ENCODE peak calls at places on chromosome 17, in eight cellular contexts. Q is effector memory CD4-positive, alpha-beta T cell; V is upper lobe of right lung; L is heart left ventricle; Z is A549; X is HCT116; I is substantia nigra; S is CD8-positive, alpha-beta T cell. M is an unnamed sample.

GRCh38 chr17:80968602-80969029 is 23.0 kb upstream of the CHMP6 start:
- DNase-seq in Q (no peak), X (no peak), Z (no peak), V (no peak), I (peak), L (no peak), S (no peak), M (peak)

GRCh38 chr17:40647549-40648325 is at the start of gene SMARCE1:
- DNase-seq in Q (peak), V (peak), L (peak), X (peak), I (peak), S (peak), Z (peak), M (peak)

GRCh38 chr17:67376509-67376891 is 581 bp upstream of the PITPNC1 start:
- DNase-seq in X (no peak), V (no peak), L (no peak), Z (peak), S (no peak), I (no peak), Q (no peak), M (peak)

GRCh38 chr17:6684460-6684783 is 28.7 kb downstream of the SLC13A5 start:
- DNase-seq in X (no peak), V (no peak), S (no peak), Z (no peak), I (no peak), Q (no peak), L (no peak), M (no peak)

GRCh38 chr17:164536-165235 is 16.8 kb downstream of the DOC2B start:
- DNase-seq in L (no peak), V (peak), S (peak), Q (no peak), I (peak), X (no peak), Z (peak), M (peak)

GRCh38 chr17:28280826-28281225 is 38.2 kb upstream of the TMEM97 start:
- DNase-seq in Z (no peak), X (no peak), L (no peak), V (no peak), I (no peak), S (no peak), Q (no peak), M (no peak)

GRCh38 chr17:74873874-74874614 is 1.2 kb upstream of the FDXR start:
- DNase-seq in L (no peak), S (no peak), V (no peak), I (no peak), Q (no peak), Z (peak), X (peak), M (no peak)

GRCh38 chr17:64005734-64006167 is 7.6 kb downstream of the PRR29 start:
- DNase-seq in X (no peak), Z (peak), L (no peak), Q (no peak), S (no peak), V (no peak), I (no peak), M (no peak)

GRCh38 chr17:58970966-58971575 is 135.6 kb downstream of the TRIM37 start:
- DNase-seq in Z (no peak), Q (no peak), X (no peak), I (no peak), S (no peak), V (no peak), L (no peak), M (no peak)

GRCh38 chr17:48892940-48893645 is 506 bp downstream of the ATP5MC1 start:
- DNase-seq in S (peak), X (no peak), V (no peak), Q (no peak), I (no peak), Z (no peak), L (no peak), M (no peak)

GRCh38 chr17:41917957-41918391 is 777 bp downstream of the ACLY start:
- DNase-seq in L (peak), S (peak), I (no peak), V (peak), Q (no peak), X (no peak), Z (no peak), M (peak)

GRCh38 chr17:34307110-34307509 is 12.1 kb upstream of the CCL8 start:
- DNase-seq in I (no peak), S (no peak), Z (no peak), Q (no peak), X (no peak), V (no peak), L (no peak), M (no peak)

GRCh38 chr17:74862919-74863318 is 3.2 kb upstream of the GRIN2C start:
- DNase-seq in Q (no peak), Z (no peak), L (no peak), V (no peak), I (no peak), X (no peak), S (no peak), M (no peak)

GRCh38 chr17:82924812-82925211 is 85.0 kb upstream of the ZNF750 start:
- DNase-seq in Z (no peak), S (no peak), I (no peak), V (no peak), Q (no peak), L (peak), X (peak), M (no peak)

GRCh38 chr17:8417806-8418205 is 17.9 kb upstream of the NDEL1 start:
- DNase-seq in X (no peak), I (no peak), S (no peak), Q (no peak), Z (no peak), L (no peak), V (no peak), M (no peak)

GRCh38 chr17:71959129-71959528 is 161.7 kb upstream of the SOX9 start:
- DNase-seq in L (no peak), Q (no peak), Z (peak), S (no peak), I (no peak), V (no peak), X (peak), M (no peak)

GRCh38 chr17:73017653-73018052 is 74.8 kb downstream of the SLC39A11 start:
- DNase-seq in I (no peak), X (no peak), Q (no peak), S (no peak), Z (no peak), L (no peak), V (no peak), M (no peak)

GRCh38 chr17:77859035-77859360 is 99.5 kb upstream of the TNRC6C start:
- DNase-seq in X (no peak), Q (no peak), S (no peak), I (no peak), Z (no peak), L (peak), V (peak), M (no peak)

GRCh38 chr17:36643086-36643685 is 41.8 kb downstream of the MRM1 start:
- DNase-seq in Q (no peak), I (no peak), S (no peak), L (no peak), Z (no peak), X (no peak), V (no peak), M (no peak)

GRCh38 chr17:27746881-27747280 is 53.4 kb downstream of the NOS2 start:
- DNase-seq in L (no peak), X (no peak), Q (no peak), V (no peak), Z (no peak), I (no peak), S (no peak), M (no peak)

GRCh38 chr17:64781394-64781793 is 119.3 kb upstream of the SMURF2 start:
- DNase-seq in I (no peak), V (peak), L (peak), X (no peak), S (peak), Z (no peak), Q (peak), M (peak)

GRCh38 chr17:29837531-29837930 is 92.5 kb downstream of the SSH2 start:
- DNase-seq in Z (no peak), I (no peak), S (no peak), Q (no peak), X (no peak), V (no peak), L (no peak), M (no peak)

GRCh38 chr17:28398280-28398981 is 7.6 kb downstream of the SLC46A1 start:
- DNase-seq in L (no peak), I (no peak), Z (no peak), V (no peak), Q (no peak), S (no peak), X (no peak), M (no peak)

GRCh38 chr17:64682261-64683181 is 20.4 kb upstream of the SMURF2 start:
- DNase-seq in L (no peak), S (no peak), I (no peak), Q (no peak), V (no peak), X (no peak), Z (no peak), M (no peak)

GRCh38 chr17:78360371-78361226 is 722 bp upstream of the SOCS3 start:
- DNase-seq in V (peak), Q (peak), S (peak), I (peak), L (peak), X (peak), Z (peak), M (peak)

GRCh38 chr17:10605221-10605783 is 51.8 kb downstream of the MYH3 start:
- DNase-seq in V (no peak), Z (no peak), I (no peak), Q (no peak), S (no peak), X (no peak), L (no peak), M (no peak)

GRCh38 chr17:74453665-74454196 is 12.7 kb upstream of the CD300A start:
- DNase-seq in L (peak), Q (peak), I (no peak), S (no peak), X (no peak), Z (peak), V (no peak), M (no peak)

GRCh38 chr17:16987830-16988601 is 16.1 kb upstream of the TNFRSF13B start:
- DNase-seq in X (no peak), S (peak), I (peak), L (peak), V (peak), Q (no peak), Z (peak), M (peak)

GRCh38 chr17:73757324-73757942 is 113.2 kb upstream of the SDK2 start:
- DNase-seq in V (no peak), X (no peak), Z (no peak), S (no peak), Q (no peak), L (no peak), I (no peak), M (no peak)

GRCh38 chr17:16083223-16083622 is 83.6 kb downstream of the TTC19 start:
- DNase-seq in V (no peak), Z (no peak), X (no peak), I (no peak), L (no peak), Q (no peak), S (no peak), M (no peak)

GRCh38 chr17:78322327-78322857 is 37.5 kb downstream of the SOCS3 start:
- DNase-seq in X (no peak), V (no peak), Q (no peak), Z (no peak), I (no peak), S (no peak), L (no peak), M (no peak)

GRCh38 chr17:7315570-7316243 is 547 bp upstream of the GPS2 start:
- DNase-seq in L (no peak), I (no peak), Q (no peak), X (no peak), V (peak), Z (no peak), S (no peak), M (peak)

GRCh38 chr17:51371732-51372151 is 111.4 kb downstream of the UTP18 start:
- DNase-seq in Q (no peak), V (no peak), I (peak), Z (peak), X (peak), L (no peak), S (peak), M (peak)

GRCh38 chr17:50035930-50036329 is 20.0 kb upstream of the ITGA3 start:
- DNase-seq in L (no peak), X (no peak), S (no peak), I (no peak), Z (no peak), Q (no peak), V (no peak), M (no peak)
- H3K27ac ChIP-seq in L (no peak), X (peak), S (no peak), I (no peak), Z (peak), Q (no peak), V (peak), M (peak)

GRCh38 chr17:68468334-68468733 is 11.0 kb upstream of the WIPI1 start:
- DNase-seq in I (no peak), S (no peak), Z (no peak), V (no peak), L (no peak), Q (no peak), X (no peak), M (no peak)
- H3K27ac ChIP-seq in I (no peak), S (no peak), Z (no peak), V (no peak), L (peak), Q (no peak), X (no peak), M (no peak)

GRCh38 chr17:38873646-38874380 is 4.0 kb downstream of the LASP1 start:
- DNase-seq in L (no peak), I (no peak), Q (no peak), X (no peak), Z (peak), V (no peak), S (no peak), M (no peak)

GRCh38 chr17:38874505-38875419 is 4.9 kb downstream of the LASP1 start:
- DNase-seq in Q (no peak), V (no peak), L (peak), X (no peak), S (no peak), I (peak), Z (no peak), M (no peak)

GRCh38 chr17:38871992-38872605 is 2.2 kb downstream of the LASP1 start:
- DNase-seq in V (no peak), Q (no peak), I (no peak), X (no peak), L (peak), Z (no peak), S (no peak), M (no peak)

GRCh38 chr17:38871247-38871991 is 1.6 kb downstream of the LASP1 start:
- DNase-seq in V (peak), X (no peak), I (no peak), S (peak), L (no peak), Z (peak), Q (peak), M (peak)

DNA sequence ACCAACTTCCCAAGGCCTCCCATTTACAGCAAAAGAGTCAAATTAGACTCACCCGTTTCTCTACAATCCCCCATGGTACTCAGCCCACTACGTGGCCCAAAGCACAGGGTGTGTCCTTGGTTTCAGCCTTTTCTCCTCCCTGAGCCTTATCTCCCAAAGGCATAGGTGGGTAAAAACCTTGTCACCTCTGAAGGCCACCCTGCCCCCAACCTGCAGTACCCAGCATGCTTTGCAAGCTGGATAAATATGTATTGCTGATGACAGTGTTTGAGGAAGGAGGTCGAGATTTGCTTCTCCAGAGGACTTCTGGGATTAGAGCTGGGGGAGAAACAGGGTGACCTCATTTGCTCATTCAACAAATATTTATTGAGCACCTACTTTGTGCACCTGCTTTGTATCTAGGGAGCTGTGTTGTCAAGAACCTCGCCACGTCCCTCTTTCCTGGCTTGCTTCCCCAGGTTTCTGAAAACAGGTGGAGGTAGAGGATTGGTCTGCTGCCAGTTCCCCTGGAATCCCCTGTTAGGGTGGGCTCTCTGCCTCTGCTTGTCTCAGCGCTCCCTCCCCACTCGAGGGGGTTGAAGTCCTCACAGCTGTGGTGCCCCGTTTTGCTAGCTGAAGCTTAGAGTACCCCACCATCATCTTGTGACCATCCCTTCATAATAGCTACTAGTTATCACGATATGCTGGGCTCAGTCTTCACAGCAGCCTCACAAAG is 3.0 kb downstream of the LASP1 start:
- DNase-seq in S (no peak), Q (no peak), V (no peak), I (no peak), L (no peak), X (no peak), Z (no peak), M (peak)
- H3K27ac ChIP-seq in S (no peak), Q (peak), V (peak), I (no peak), L (peak), X (peak), Z (peak), M (peak)

GRCh38 chr17:76568771-76569170 is 16.9 kb downstream of the ST6GALNAC2 start:
- DNase-seq in I (no peak), X (no peak), L (no peak), S (no peak), V (no peak), Q (no peak), Z (no peak), M (no peak)
- H3K27ac ChIP-seq in I (no peak), X (no peak), L (no peak), S (no peak), V (no peak), Q (no peak), Z (peak), M (peak)

GRCh38 chr17:57940653-57941329 is 14.4 kb downstream of the CUEDC1 start:
- DNase-seq in V (no peak), X (no peak), Q (no peak), S (no peak), Z (no peak), I (peak), L (no peak), M (no peak)
- H3K27ac ChIP-seq in V (peak), X (peak), Q (no peak), S (no peak), Z (peak), I (peak), L (peak), M (peak)

GRCh38 chr17:5437721-5438317 is 1.1 kb downstream of the C1QBP start:
- DNase-seq in S (no peak), I (no peak), L (no peak), V (no peak), Z (no peak), Q (no peak), X (no peak), M (no peak)
- H3K27ac ChIP-seq in S (peak), I (no peak), L (no peak), V (peak), Z (peak), Q (peak), X (peak), M (peak)

GRCh38 chr17:79563237-79564013 is 47.4 kb downstream of the RBFOX3 start:
- DNase-seq in I (no peak), L (no peak), S (no peak), V (no peak), Z (peak), X (peak), Q (no peak), M (no peak)
- H3K27ac ChIP-seq in I (no peak), L (no peak), S (no peak), V (no peak), Z (peak), X (peak), Q (no peak), M (no peak)

GRCh38 chr17:2002767-2003329 is 22.3 kb downstream of the RTN4RL1 start:
- DNase-seq in Z (no peak), I (no peak), S (no peak), L (no peak), Q (no peak), X (no peak), V (no peak), M (no peak)
- H3K27ac ChIP-seq in Z (peak), I (no peak), S (no peak), L (no peak), Q (no peak), X (no peak), V (no peak), M (peak)

GRCh38 chr17:19003543-19003965 is 1.0 kb downstream of the FAM83G start:
- DNase-seq in S (no peak), Q (no peak), I (no peak), V (no peak), X (no peak), L (no peak), Z (no peak), M (no peak)
- H3K27ac ChIP-seq in S (no peak), Q (peak), I (no peak), V (no peak), X (peak), L (no peak), Z (peak), M (peak)

DNA sequence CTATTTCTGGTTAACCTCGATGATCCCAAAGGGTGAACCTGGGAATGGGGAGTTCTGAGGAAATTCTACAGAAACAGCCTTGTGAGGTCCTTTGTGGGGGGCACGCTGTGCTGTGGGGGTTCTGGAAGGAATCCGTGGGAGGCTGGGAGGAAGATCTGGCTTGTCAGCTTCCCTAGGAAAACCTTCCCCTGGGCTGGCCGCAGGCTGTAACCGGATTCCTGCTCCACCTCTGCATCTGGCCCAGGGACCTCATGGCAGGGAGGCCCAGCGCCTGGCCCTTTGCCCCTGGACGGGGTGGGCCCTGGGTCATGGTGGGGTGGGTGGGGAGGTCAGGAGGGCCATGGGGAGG is 3.3 kb upstream of the MEOX1 start:
- DNase-seq in S (no peak), L (no peak), Z (no peak), Q (no peak), X (no peak), I (no peak), V (no peak), M (no peak)
- H3K27ac ChIP-seq in S (no peak), L (peak), Z (no peak), Q (no peak), X (no peak), I (no peak), V (no peak), M (no peak)

M was measured in body of pancreas.